ENCODE peak calls at places on chromosome 16, in five cellular contexts. Z is left ventricle myocardium inferior, B is psoas muscle, C is heart right ventricle, E is stomach. M is an unnamed sample.

GRCh38 chr16:3195975-3196374 is 8.0 kb downstream of the OR1F1 start:
- DNase-seq in B (no peak), C (no peak), Z (no peak), E (no peak), M (no peak)

GRCh38 chr16:28977703-28978641 is 3.4 kb downstream of the SPNS1 start:
- DNase-seq in C (no peak), Z (no peak), B (no peak), E (no peak), M (no peak)

GRCh38 chr16:64627288-64627687 is 494.6 kb downstream of the CDH11 start:
- DNase-seq in B (no peak), Z (no peak), E (no peak), C (no peak), M (no peak)

GRCh38 chr16:88508376-88508867 is 55.3 kb downstream of the ZFPM1 start:
- DNase-seq in E (no peak), Z (no peak), B (no peak), C (no peak), M (no peak)

GRCh38 chr16:30394603-30395154 is 541 bp upstream of the ZNF48 start:
- DNase-seq in Z (no peak), E (no peak), C (no peak), B (no peak), M (peak)

GRCh38 chr16:89018605-89019158 is 41.7 kb upstream of the CBFA2T3 start:
- DNase-seq in Z (peak), E (no peak), C (no peak), B (peak), M (no peak)

GRCh38 chr16:88938933-88939813 is 37.8 kb downstream of the CBFA2T3 start:
- DNase-seq in Z (peak), C (peak), E (no peak), B (peak), M (no peak)

GRCh38 chr16:10866196-10866976 is 10.6 kb upstream of the CIITA start:
- DNase-seq in B (no peak), E (no peak), C (no peak), Z (peak), M (no peak)

GRCh38 chr16:82004651-82005490 is 6.4 kb downstream of the SDR42E1 start:
- DNase-seq in E (no peak), C (no peak), B (no peak), Z (peak), M (no peak)

GRCh38 chr16:50547944-50548658 is at the start of gene NKD1:
- DNase-seq in Z (peak), E (peak), C (peak), B (peak), M (no peak)

GRCh38 chr16:86952769-86953168 is 364.4 kb downstream of the C16orf95 start:
- DNase-seq in B (no peak), C (no peak), Z (no peak), E (no peak), M (no peak)

GRCh38 chr16:50253511-50253903 is 12.8 kb upstream of the ADCY7 start:
- DNase-seq in B (no peak), C (no peak), E (no peak), Z (no peak), M (peak)

GRCh38 chr16:11175106-11175795 is 80.8 kb downstream of the SOCS1 start:
- DNase-seq in Z (no peak), B (no peak), C (no peak), E (no peak), M (no peak)

GRCh38 chr16:71746442-71747046 is 22.0 kb upstream of the PHLPP2 start:
- DNase-seq in C (no peak), B (no peak), E (no peak), Z (no peak), M (no peak)

GRCh38 chr16:65572156-65572555 is 450.3 kb upstream of the CDH11 start:
- DNase-seq in C (no peak), B (no peak), Z (no peak), E (no peak), M (no peak)

GRCh38 chr16:47876494-47876893 is 279.3 kb downstream of the ABCC12 start:
- DNase-seq in Z (no peak), C (no peak), E (no peak), B (no peak), M (no peak)

GRCh38 chr16:81697321-81697885 is 81.7 kb upstream of the PLCG2 start:
- DNase-seq in E (peak), B (peak), Z (peak), C (peak), M (no peak)

GRCh38 chr16:79008869-79009179 is 591.7 kb downstream of the MAF start:
- DNase-seq in B (no peak), Z (no peak), E (no peak), C (no peak), M (no peak)

GRCh38 chr16:745739-746138 is 4.9 kb upstream of the CIAO3 start:
- DNase-seq in C (no peak), Z (no peak), B (no peak), E (peak), M (no peak)

GRCh38 chr16:5850632-5851175 is 753.1 kb upstream of the EEF2KMT start:
- DNase-seq in Z (no peak), E (no peak), C (no peak), B (no peak), M (no peak)

GRCh38 chr16:11316331-11317015 is 28.8 kb upstream of the RMI2 start:
- DNase-seq in C (no peak), B (no peak), Z (no peak), E (no peak), M (no peak)

GRCh38 chr16:48531011-48531962 is 78.7 kb downstream of the N4BP1 start:
- DNase-seq in B (peak), Z (peak), C (no peak), E (no peak), M (no peak)

GRCh38 chr16:6964679-6965078 is 368.0 kb upstream of the RBFOX1 start:
- DNase-seq in C (no peak), E (no peak), B (no peak), Z (no peak), M (no peak)

GRCh38 chr16:65624696-65625095 is 502.8 kb upstream of the CDH11 start:
- DNase-seq in C (no peak), B (no peak), E (no peak), Z (no peak), M (no peak)

GRCh38 chr16:85777583-85778310 is 21.6 kb downstream of the EMC8 start:
- DNase-seq in E (no peak), Z (no peak), B (no peak), C (no peak), M (no peak)

GRCh38 chr16:20147091-20147490 is 73.4 kb upstream of the GPR139 start:
- DNase-seq in C (no peak), B (no peak), Z (no peak), E (no peak), M (no peak)

GRCh38 chr16:27461483-27462171 is 59.7 kb downstream of the IL21R start:
- DNase-seq in C (no peak), B (no peak), Z (no peak), E (no peak), M (no peak)

GRCh38 chr16:88387177-88387576 is 4.4 kb downstream of the ZNF469 start:
- DNase-seq in E (no peak), B (peak), C (no peak), Z (peak), M (no peak)

GRCh38 chr16:785563-786535 is 2.3 kb downstream of the RPUSD1 start:
- DNase-seq in B (peak), Z (peak), E (peak), C (peak), M (peak)

GRCh38 chr16:89596957-89597644 is 16.3 kb upstream of the DPEP1 start:
- DNase-seq in B (no peak), E (no peak), Z (no peak), C (no peak), M (no peak)

GRCh38 chr16:15643453-15644305 is 725 bp upstream of the MARF1 start:
- DNase-seq in C (peak), E (no peak), B (no peak), Z (no peak), M (no peak)

GRCh38 chr16:49574826-49575225 is 201.2 kb downstream of the C16orf78 start:
- DNase-seq in E (no peak), Z (no peak), C (no peak), B (no peak), M (no peak)

GRCh38 chr16:50310308-50311133 is 44.2 kb downstream of the ADCY7 start:
- DNase-seq in E (peak), Z (no peak), B (no peak), C (no peak), M (peak)

GRCh38 chr16:75486666-75487313 is 8.5 kb downstream of the CHST6 start:
- DNase-seq in Z (no peak), C (no peak), E (no peak), B (no peak), M (no peak)
- H3K4me3 ChIP-seq in Z (no peak), C (no peak), E (no peak), B (no peak), M (no peak)

GRCh38 chr16:51755039-51755501 is 604.0 kb upstream of the SALL1 start:
- DNase-seq in C (no peak), E (no peak), B (no peak), Z (no peak), M (no peak)
- TF ChIP-seq CTCF in C (no peak), E (no peak), B (no peak), Z (no peak), M (no peak)

DNA sequence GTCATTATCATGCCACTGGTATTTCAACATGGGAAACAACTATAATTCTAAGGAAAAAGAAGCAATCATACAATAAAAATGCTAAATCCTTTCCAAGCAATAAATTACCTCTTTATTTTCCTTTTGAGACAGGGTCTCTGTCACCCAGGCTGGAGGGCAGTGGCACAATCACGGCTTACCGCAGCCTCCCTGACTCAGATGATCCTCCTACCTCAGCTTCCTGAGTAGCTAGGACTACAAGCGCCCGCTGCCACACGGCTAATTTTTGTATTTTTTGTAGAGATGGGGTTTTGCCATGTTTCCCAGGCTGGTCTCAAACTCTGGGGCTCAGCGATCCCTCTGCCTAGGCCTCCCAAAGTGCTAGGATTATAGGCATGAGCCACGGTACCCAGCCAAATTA is 24.1 kb downstream of the CNOT1 start:
- DNase-seq in E (no peak), B (no peak), Z (no peak), C (no peak), M (no peak)
- H3K27ac ChIP-seq in E (no peak), B (no peak), Z (no peak), C (no peak), M (no peak)

GRCh38 chr16:67965668-67966548 is 2.5 kb downstream of the SLC12A4 start:
- DNase-seq in Z (no peak), B (no peak), C (no peak), E (no peak), M (no peak)
- H3K4me3 ChIP-seq in Z (peak), B (peak), C (peak), E (peak), M (peak)

DNA sequence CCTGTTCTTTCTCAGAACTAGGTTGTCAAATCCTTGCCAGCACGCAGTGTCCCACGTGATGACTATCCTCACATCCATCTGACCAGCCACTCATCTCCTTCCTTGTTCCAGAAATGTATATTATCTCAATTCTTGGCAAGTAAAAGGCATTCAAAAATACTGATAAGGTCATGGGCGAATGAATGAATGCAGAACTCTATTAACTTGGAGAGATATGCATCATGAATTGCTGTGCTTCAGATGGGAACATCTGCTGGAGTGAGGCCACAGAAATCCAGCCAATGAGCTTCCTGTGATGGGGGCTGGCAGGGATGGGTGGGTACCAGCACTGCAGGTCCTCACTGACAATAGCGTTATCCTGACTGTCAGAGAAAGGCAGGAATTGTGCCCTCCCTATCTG is 19.0 kb downstream of the FAHD1 start:
- DNase-seq in E (no peak), C (no peak), B (no peak), Z (no peak), M (no peak)
- TF ChIP-seq CTCF in E (no peak), C (no peak), B (no peak), Z (no peak), M (no peak)

DNA sequence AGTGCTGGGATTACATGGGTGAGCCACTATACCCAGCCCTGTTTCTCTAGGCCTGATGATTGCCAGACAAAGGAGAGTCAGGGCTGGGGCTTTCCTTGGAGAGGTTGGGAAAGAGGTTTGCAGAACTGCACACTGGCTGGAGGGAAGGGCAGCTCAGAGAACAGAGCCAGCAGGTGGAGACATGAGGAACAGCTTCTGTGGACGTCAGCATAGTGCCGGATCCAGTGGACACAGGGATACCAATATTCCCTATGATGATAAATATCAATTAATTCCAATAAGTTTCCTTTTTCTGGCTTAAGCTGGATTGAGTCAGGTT is 43.2 kb upstream of the SCNN1B start:
- DNase-seq in B (no peak), C (no peak), E (peak), Z (no peak), M (no peak)
- H3K27ac ChIP-seq in B (no peak), C (no peak), E (peak), Z (no peak), M (no peak)

GRCh38 chr16:14528306-14528948 is 101.6 kb downstream of the PARN start:
- DNase-seq in Z (no peak), C (no peak), E (no peak), B (no peak), M (no peak)
- H3K4me3 ChIP-seq in Z (peak), C (no peak), E (no peak), B (peak), M (peak)

GRCh38 chr16:84737192-84737591 is 37.4 kb downstream of the USP10 start:
- DNase-seq in E (no peak), C (no peak), Z (no peak), B (no peak), M (no peak)

GRCh38 chr16:84732674-84733352 is 33.0 kb downstream of the USP10 start:
- DNase-seq in E (no peak), C (no peak), B (no peak), Z (no peak), M (no peak)

GRCh38 chr16:84737658-84738057 is 37.9 kb downstream of the USP10 start:
- DNase-seq in C (no peak), Z (no peak), B (no peak), E (peak), M (no peak)

GRCh38 chr16:84738255-84739038 is 38.6 kb downstream of the USP10 start:
- DNase-seq in B (peak), E (peak), Z (peak), C (peak), M (peak)

GRCh38 chr16:84735846-84736586 is 36.2 kb downstream of the USP10 start:
- DNase-seq in Z (no peak), C (peak), E (peak), B (no peak), M (no peak)
- TF ChIP-seq CTCF in Z (peak), C (peak), E (no peak), B (no peak), M (no peak)

GRCh38 chr16:66639091-66639885 is 34.8 kb downstream of the CMTM3 start:
- DNase-seq in Z (no peak), B (no peak), C (no peak), E (no peak), M (no peak)
- H3K27ac ChIP-seq in Z (no peak), B (no peak), C (no peak), E (peak), M (no peak)

M was measured in right atrium auricular region.